ENCODE peak calls at places on chromosome 22, in nine cellular contexts. Z is stimulated activated CD4-positive, alpha-beta T cell treated with anti-CD3 and anti-CD28 coated beads, Interleukin-15, amount 100 ng/mL, for 1 hour; A is activated T-cell treated with anti-CD3 and anti-CD28 coated beads, Interleukin-2, amount 50 U/mL, for 72 hours; B is gastrocnemius medialis; U is RPMI7951; L is OCI-M1; G is AG09319; V is HT1080; I is GM12865. S is an unnamed sample.

GRCh38 chr22:46070722-46071450 is 79.4 kb upstream of the PPARA start:
- DNase-seq in Z (peak), A (peak), B (peak), U (no peak), L (peak), G (no peak), V (no peak), I (peak), S (peak)

GRCh38 chr22:40510965-40511364 is 125.6 kb downstream of the MRTFA start:
- DNase-seq in Z (no peak), A (no peak), B (no peak), U (no peak), L (no peak), G (no peak), V (no peak), I (no peak), S (no peak)

GRCh38 chr22:44799077-44799931 is 46.9 kb downstream of the ARHGAP8 start:
- DNase-seq in Z (no peak), A (no peak), B (no peak), U (no peak), L (no peak), G (no peak), V (no peak), I (no peak), S (no peak)

GRCh38 chr22:45006873-45007246 is 2.9 kb downstream of the PHF21B start:
- DNase-seq in Z (no peak), A (no peak), B (no peak), U (no peak), L (no peak), G (no peak), V (no peak), I (no peak), S (no peak)

GRCh38 chr22:49763696-49764095 is 64.0 kb downstream of the BRD1 start:
- DNase-seq in Z (no peak), A (no peak), B (no peak), U (no peak), L (no peak), G (no peak), V (no peak), I (no peak), S (no peak)

GRCh38 chr22:24331468-24332440 is 61.1 kb downstream of the SPECC1L start:
- DNase-seq in Z (no peak), A (no peak), B (no peak), U (no peak), L (peak), G (no peak), V (no peak), I (no peak), S (peak)

GRCh38 chr22:29217827-29218757 is 12.4 kb downstream of the EMID1 start:
- DNase-seq in Z (no peak), A (no peak), B (no peak), U (no peak), L (no peak), G (no peak), V (no peak), I (no peak), S (no peak)

GRCh38 chr22:37557321-37558001 is 2.8 kb upstream of the CDC42EP1 start:
- DNase-seq in Z (no peak), A (no peak), B (no peak), U (no peak), L (no peak), G (no peak), V (no peak), I (no peak), S (no peak)

GRCh38 chr22:43487311-43488030 is 75.7 kb downstream of the MPPED1 start:
- DNase-seq in Z (no peak), A (no peak), B (no peak), U (no peak), L (no peak), G (no peak), V (no peak), I (no peak), S (no peak)

GRCh38 chr22:39090426-39091064 is 6.5 kb upstream of the APOBEC3H start:
- DNase-seq in Z (peak), A (peak), B (peak), U (peak), L (no peak), G (no peak), V (peak), I (peak), S (peak)

GRCh38 chr22:38314992-38315800 is 2.0 kb downstream of the CSNK1E start:
- DNase-seq in Z (no peak), A (peak), B (no peak), U (peak), L (no peak), G (no peak), V (peak), I (peak), S (no peak)

GRCh38 chr22:35378547-35379078 is 2.3 kb upstream of the HMOX1 start:
- DNase-seq in Z (no peak), A (no peak), B (no peak), U (no peak), L (no peak), G (no peak), V (no peak), I (no peak), S (no peak)